ENCODE peak calls at places on chromosomes 7 and 10, in five cellular contexts. One of them, this sample, is unnamed.

GRCh38 chr10:84665883-84666463 is 337.6 kb downstream of the CCSER2 start:
- DNase-seq in choroid plexus epithelial cell: no peak
- DNase-seq in activated CD8-positive, alpha-beta memory T cell treated with anti-CD3 and anti-CD28 coated beads for 48 hours: no peak
- DNase-seq in GM04503: no peak
- DNase-seq in NCI-H1694 treated with DMSO at 0.1 percent for 48 hours: no peak
- DNase-seq in this sample: peak; percentile 72

GRCh38 chr10:25875555-25876165 is 58.4 kb upstream of the MYO3A start:
- DNase-seq in choroid plexus epithelial cell: peak; percentile 72
- DNase-seq in activated CD8-positive, alpha-beta memory T cell treated with anti-CD3 and anti-CD28 coated beads for 48 hours: peak; percentile 33
- DNase-seq in GM04503: peak; percentile 3
- DNase-seq in NCI-H1694 treated with DMSO at 0.1 percent for 48 hours: peak; percentile 17
- DNase-seq in this sample: peak; percentile 90

GRCh38 chr10:89086801-89087513 is 96.4 kb downstream of the FAS start:
- DNase-seq in choroid plexus epithelial cell: peak; percentile 94
- DNase-seq in activated CD8-positive, alpha-beta memory T cell treated with anti-CD3 and anti-CD28 coated beads for 48 hours: no peak
- DNase-seq in GM04503: peak; percentile 94
- DNase-seq in NCI-H1694 treated with DMSO at 0.1 percent for 48 hours: no peak
- DNase-seq in this sample: no peak

GRCh38 chr7:50962962-50963374 is 180.3 kb upstream of the GRB10 start:
- DNase-seq in choroid plexus epithelial cell: peak; percentile 60
- DNase-seq in activated CD8-positive, alpha-beta memory T cell treated with anti-CD3 and anti-CD28 coated beads for 48 hours: no peak
- DNase-seq in GM04503: peak; percentile 21
- DNase-seq in NCI-H1694 treated with DMSO at 0.1 percent for 48 hours: peak; percentile 89
- DNase-seq in this sample: no peak

GRCh38 chr7:22858640-22859561 is 36.3 kb upstream of the TOMM7 start:
- DNase-seq in choroid plexus epithelial cell: peak; percentile 97
- DNase-seq in activated CD8-positive, alpha-beta memory T cell treated with anti-CD3 and anti-CD28 coated beads for 48 hours: no peak
- DNase-seq in GM04503: peak; percentile 99
- DNase-seq in NCI-H1694 treated with DMSO at 0.1 percent for 48 hours: no peak
- DNase-seq in this sample: peak; percentile 26

GRCh38 chr10:66349726-66350125 is 576.1 kb upstream of the LRRTM3 start:
- DNase-seq in choroid plexus epithelial cell: peak; percentile 1
- DNase-seq in activated CD8-positive, alpha-beta memory T cell treated with anti-CD3 and anti-CD28 coated beads for 48 hours: no peak
- DNase-seq in GM04503: no peak
- DNase-seq in NCI-H1694 treated with DMSO at 0.1 percent for 48 hours: no peak
- DNase-seq in this sample: no peak

GRCh38 chr10:108184129-108184528 is 1019.6 kb upstream of the SORCS1 start:
- DNase-seq in choroid plexus epithelial cell: no peak
- DNase-seq in activated CD8-positive, alpha-beta memory T cell treated with anti-CD3 and anti-CD28 coated beads for 48 hours: no peak
- DNase-seq in GM04503: no peak
- DNase-seq in NCI-H1694 treated with DMSO at 0.1 percent for 48 hours: no peak
- DNase-seq in this sample: no peak

GRCh38 chr7:135790371-135790977 is 41.9 kb upstream of the FAM180A start:
- DNase-seq in choroid plexus epithelial cell: no peak
- DNase-seq in activated CD8-positive, alpha-beta memory T cell treated with anti-CD3 and anti-CD28 coated beads for 48 hours: no peak
- DNase-seq in GM04503: no peak
- DNase-seq in NCI-H1694 treated with DMSO at 0.1 percent for 48 hours: no peak
- DNase-seq in this sample: no peak

GRCh38 chr10:24349379-24350110 is 140.6 kb downstream of the KIAA1217 start:
- DNase-seq in choroid plexus epithelial cell: peak; percentile 69
- DNase-seq in activated CD8-positive, alpha-beta memory T cell treated with anti-CD3 and anti-CD28 coated beads for 48 hours: no peak
- DNase-seq in GM04503: no peak
- DNase-seq in NCI-H1694 treated with DMSO at 0.1 percent for 48 hours: no peak
- DNase-seq in this sample: no peak

GRCh38 chr10:11024596-11024995 is 6.9 kb downstream of the CELF2 start:
- DNase-seq in choroid plexus epithelial cell: peak; percentile 65
- DNase-seq in activated CD8-positive, alpha-beta memory T cell treated with anti-CD3 and anti-CD28 coated beads for 48 hours: no peak
- DNase-seq in GM04503: no peak
- DNase-seq in NCI-H1694 treated with DMSO at 0.1 percent for 48 hours: no peak
- DNase-seq in this sample: no peak

GRCh38 chr7:135678612-135679575 is 16.6 kb downstream of the STMP1 start:
- DNase-seq in choroid plexus epithelial cell: peak; percentile 80
- DNase-seq in activated CD8-positive, alpha-beta memory T cell treated with anti-CD3 and anti-CD28 coated beads for 48 hours: no peak
- DNase-seq in GM04503: no peak
- DNase-seq in NCI-H1694 treated with DMSO at 0.1 percent for 48 hours: no peak
- DNase-seq in this sample: no peak

GRCh38 chr10:110311357-110311949 is 6.7 kb upstream of the SMNDC1 start:
- DNase-seq in choroid plexus epithelial cell: peak; percentile 79
- DNase-seq in activated CD8-positive, alpha-beta memory T cell treated with anti-CD3 and anti-CD28 coated beads for 48 hours: no peak
- DNase-seq in GM04503: no peak
- DNase-seq in NCI-H1694 treated with DMSO at 0.1 percent for 48 hours: peak; percentile 50
- DNase-seq in this sample: peak; percentile 83

GRCh38 chr7:118312966-118313365 is 88.5 kb downstream of the ANKRD7 start:
- DNase-seq in choroid plexus epithelial cell: no peak
- DNase-seq in activated CD8-positive, alpha-beta memory T cell treated with anti-CD3 and anti-CD28 coated beads for 48 hours: no peak
- DNase-seq in GM04503: no peak
- DNase-seq in NCI-H1694 treated with DMSO at 0.1 percent for 48 hours: no peak
- DNase-seq in this sample: no peak

GRCh38 chr10:29392376-29393021 is 103.6 kb downstream of the LYZL1 start:
- DNase-seq in choroid plexus epithelial cell: peak; percentile 76
- DNase-seq in activated CD8-positive, alpha-beta memory T cell treated with anti-CD3 and anti-CD28 coated beads for 48 hours: no peak
- DNase-seq in GM04503: no peak
- DNase-seq in NCI-H1694 treated with DMSO at 0.1 percent for 48 hours: peak; percentile 9
- DNase-seq in this sample: peak; percentile 73

GRCh38 chr10:110413049-110413783 is 84.5 kb upstream of the DUSP5 start:
- DNase-seq in choroid plexus epithelial cell: peak; percentile 90
- DNase-seq in activated CD8-positive, alpha-beta memory T cell treated with anti-CD3 and anti-CD28 coated beads for 48 hours: no peak
- DNase-seq in GM04503: no peak
- DNase-seq in NCI-H1694 treated with DMSO at 0.1 percent for 48 hours: no peak
- DNase-seq in this sample: no peak

GRCh38 chr10:29713450-29713849 is 78.7 kb upstream of the SVIL start:
- DNase-seq in choroid plexus epithelial cell: no peak
- DNase-seq in activated CD8-positive, alpha-beta memory T cell treated with anti-CD3 and anti-CD28 coated beads for 48 hours: no peak
- DNase-seq in GM04503: no peak
- DNase-seq in NCI-H1694 treated with DMSO at 0.1 percent for 48 hours: peak; percentile 27
- DNase-seq in this sample: no peak

GRCh38 chr7:12431886-12432285 is 28.2 kb upstream of the VWDE start:
- DNase-seq in choroid plexus epithelial cell: no peak
- DNase-seq in activated CD8-positive, alpha-beta memory T cell treated with anti-CD3 and anti-CD28 coated beads for 48 hours: no peak
- DNase-seq in GM04503: no peak
- DNase-seq in NCI-H1694 treated with DMSO at 0.1 percent for 48 hours: no peak
- DNase-seq in this sample: no peak

GRCh38 chr7:148959726-148960125 is 68.6 kb downstream of the PDIA4 start:
- DNase-seq in choroid plexus epithelial cell: no peak
- DNase-seq in activated CD8-positive, alpha-beta memory T cell treated with anti-CD3 and anti-CD28 coated beads for 48 hours: no peak
- DNase-seq in GM04503: no peak
- DNase-seq in NCI-H1694 treated with DMSO at 0.1 percent for 48 hours: no peak
- DNase-seq in this sample: no peak

GRCh38 chr7:121953164-121953563 is 80.2 kb downstream of the PTPRZ1 start:
- DNase-seq in choroid plexus epithelial cell: no peak
- DNase-seq in activated CD8-positive, alpha-beta memory T cell treated with anti-CD3 and anti-CD28 coated beads for 48 hours: no peak
- DNase-seq in GM04503: no peak
- DNase-seq in NCI-H1694 treated with DMSO at 0.1 percent for 48 hours: no peak
- DNase-seq in this sample: no peak

GRCh38 chr7:18343047-18343446 is 152.5 kb upstream of the HDAC9 start:
- DNase-seq in choroid plexus epithelial cell: no peak
- DNase-seq in activated CD8-positive, alpha-beta memory T cell treated with anti-CD3 and anti-CD28 coated beads for 48 hours: no peak
- DNase-seq in GM04503: no peak
- DNase-seq in NCI-H1694 treated with DMSO at 0.1 percent for 48 hours: no peak
- DNase-seq in this sample: no peak

GRCh38 chr10:117412469-117413005 is 37.3 kb upstream of the PDZD8 start:
- DNase-seq in choroid plexus epithelial cell: no peak
- DNase-seq in activated CD8-positive, alpha-beta memory T cell treated with anti-CD3 and anti-CD28 coated beads for 48 hours: no peak
- DNase-seq in GM04503: no peak
- DNase-seq in NCI-H1694 treated with DMSO at 0.1 percent for 48 hours: no peak
- DNase-seq in this sample: peak; percentile 31

GRCh38 chr7:108430664-108431063 is 25.6 kb downstream of the NRCAM start:
- DNase-seq in choroid plexus epithelial cell: no peak
- DNase-seq in activated CD8-positive, alpha-beta memory T cell treated with anti-CD3 and anti-CD28 coated beads for 48 hours: no peak
- DNase-seq in GM04503: no peak
- DNase-seq in NCI-H1694 treated with DMSO at 0.1 percent for 48 hours: no peak
- DNase-seq in this sample: no peak

GRCh38 chr10:42979730-42980467 is 97.0 kb upstream of the RET start:
- DNase-seq in choroid plexus epithelial cell: no peak
- DNase-seq in activated CD8-positive, alpha-beta memory T cell treated with anti-CD3 and anti-CD28 coated beads for 48 hours: no peak
- DNase-seq in GM04503: no peak
- DNase-seq in NCI-H1694 treated with DMSO at 0.1 percent for 48 hours: no peak
- DNase-seq in this sample: peak; percentile 38

GRCh38 chr10:5494611-5495010 is 4.8 kb downstream of the CALML5 start:
- DNase-seq in choroid plexus epithelial cell: no peak
- DNase-seq in activated CD8-positive, alpha-beta memory T cell treated with anti-CD3 and anti-CD28 coated beads for 48 hours: no peak
- DNase-seq in GM04503: no peak
- DNase-seq in NCI-H1694 treated with DMSO at 0.1 percent for 48 hours: no peak
- DNase-seq in this sample: no peak

GRCh38 chr7:10888861-10889260 is 84.8 kb upstream of the PHF14 start:
- DNase-seq in choroid plexus epithelial cell: no peak
- DNase-seq in activated CD8-positive, alpha-beta memory T cell treated with anti-CD3 and anti-CD28 coated beads for 48 hours: no peak
- DNase-seq in GM04503: no peak
- DNase-seq in NCI-H1694 treated with DMSO at 0.1 percent for 48 hours: no peak
- DNase-seq in this sample: no peak